ENCODE peak calls at places on chromosomes 16 and 17, in five cellular contexts. One of them, this sample, is unnamed.

GRCh38 chr16:6684076-6684673 is 648.5 kb upstream of the RBFOX1 start:
- DNase-seq in AG10803: no peak
- DNase-seq in BJ: no peak
- DNase-seq in AG04449: no peak
- DNase-seq in cardiac muscle cell: no peak
- DNase-seq in this sample: no peak

GRCh38 chr17:44331249-44331760 is 6.7 kb upstream of the SLC25A39 start:
- DNase-seq in cardiac muscle cell: peak
- DNase-seq in AG04449: no peak
- DNase-seq in AG10803: peak
- DNase-seq in BJ: peak
- DNase-seq in this sample: no peak

GRCh38 chr16:81629896-81630631 is 149.0 kb upstream of the PLCG2 start:
- DNase-seq in AG10803: no peak
- DNase-seq in BJ: no peak
- DNase-seq in cardiac muscle cell: no peak
- DNase-seq in AG04449: no peak
- DNase-seq in this sample: no peak

GRCh38 chr16:55832788-55833583 is at the start of gene CES1:
- DNase-seq in BJ: no peak
- DNase-seq in cardiac muscle cell: no peak
- DNase-seq in AG10803: no peak
- DNase-seq in AG04449: no peak
- DNase-seq in this sample: no peak

GRCh38 chr17:78882546-78883089 is 20.4 kb downstream of the CEP295NL start:
- DNase-seq in BJ: no peak
- DNase-seq in AG10803: no peak
- DNase-seq in cardiac muscle cell: no peak
- DNase-seq in AG04449: no peak
- DNase-seq in this sample: no peak

GRCh38 chr16:5024632-5025031 is 9.1 kb downstream of the NAGPA start:
- DNase-seq in cardiac muscle cell: no peak
- DNase-seq in AG04449: no peak
- DNase-seq in BJ: no peak
- DNase-seq in AG10803: no peak
- DNase-seq in this sample: no peak

GRCh38 chr17:1083451-1084187 is 86.7 kb downstream of the TIMM22 start:
- DNase-seq in BJ: no peak
- DNase-seq in AG10803: no peak
- DNase-seq in AG04449: no peak
- DNase-seq in cardiac muscle cell: no peak
- DNase-seq in this sample: no peak

GRCh38 chr16:2811703-2812471 is 5.2 kb upstream of the PRSS21 start:
- DNase-seq in AG04449: no peak
- DNase-seq in AG10803: no peak
- DNase-seq in cardiac muscle cell: no peak
- DNase-seq in BJ: no peak
- DNase-seq in this sample: no peak

GRCh38 chr17:49901460-49902331 is 53.8 kb upstream of the TAC4 start:
- DNase-seq in cardiac muscle cell: no peak
- DNase-seq in BJ: no peak
- DNase-seq in AG04449: no peak
- DNase-seq in AG10803: no peak
- DNase-seq in this sample: no peak

GRCh38 chr17:12098568-12098967 is 77.9 kb downstream of the MAP2K4 start:
- DNase-seq in cardiac muscle cell: no peak
- DNase-seq in BJ: no peak
- DNase-seq in AG10803: no peak
- DNase-seq in AG04449: no peak
- DNase-seq in this sample: no peak

GRCh38 chr16:84593825-84594724 is 23.8 kb downstream of the COTL1 start:
- DNase-seq in BJ: no peak
- DNase-seq in AG10803: no peak
- DNase-seq in AG04449: no peak
- DNase-seq in cardiac muscle cell: peak
- DNase-seq in this sample: no peak

GRCh38 chr16:23079683-23080221 is 69.5 kb downstream of the USP31 start:
- DNase-seq in cardiac muscle cell: no peak
- DNase-seq in AG10803: no peak
- DNase-seq in BJ: no peak
- DNase-seq in AG04449: no peak
- DNase-seq in this sample: no peak

GRCh38 chr16:56603589-56603988 is 4.8 kb upstream of the MT2A start:
- DNase-seq in AG04449: no peak
- DNase-seq in cardiac muscle cell: peak
- DNase-seq in AG10803: peak
- DNase-seq in BJ: no peak
- DNase-seq in this sample: no peak

GRCh38 chr16:4500283-4500682 is 24.1 kb downstream of the HMOX2 start:
- DNase-seq in AG04449: no peak
- DNase-seq in cardiac muscle cell: peak
- DNase-seq in BJ: no peak
- DNase-seq in AG10803: peak
- DNase-seq in this sample: no peak

GRCh38 chr16:85539629-85540291 is 73.4 kb upstream of the GSE1 start:
- DNase-seq in BJ: no peak
- DNase-seq in AG04449: no peak
- DNase-seq in AG10803: no peak
- DNase-seq in cardiac muscle cell: no peak
- DNase-seq in this sample: no peak

GRCh38 chr17:8430966-8431365 is 4.7 kb upstream of the NDEL1 start:
- DNase-seq in cardiac muscle cell: peak
- DNase-seq in AG04449: no peak
- DNase-seq in AG10803: peak
- DNase-seq in BJ: no peak
- DNase-seq in this sample: no peak

GRCh38 chr17:76726231-76726765 is at the start of gene JMJD6:
- DNase-seq in BJ: peak
- DNase-seq in AG04449: peak
- DNase-seq in cardiac muscle cell: peak
- DNase-seq in AG10803: peak
- DNase-seq in this sample: peak

GRCh38 chr17:7704601-7705268 is at the start of gene EFNB3:
- DNase-seq in AG04449: no peak
- DNase-seq in cardiac muscle cell: peak
- DNase-seq in BJ: no peak
- DNase-seq in AG10803: no peak
- DNase-seq in this sample: no peak

GRCh38 chr16:14364386-14365199 is 265.5 kb downstream of the PARN start:
- DNase-seq in AG10803: peak
- DNase-seq in AG04449: peak
- DNase-seq in BJ: peak
- DNase-seq in cardiac muscle cell: peak
- DNase-seq in this sample: peak
- TF ChIP-seq CTCF in AG10803: no peak
- TF ChIP-seq CTCF in AG04449: no peak
- TF ChIP-seq CTCF in BJ: no peak
- TF ChIP-seq CTCF in cardiac muscle cell: no peak
- TF ChIP-seq CTCF in this sample: no peak

GRCh38 chr16:77955127-77955526 is 67.2 kb upstream of the CLEC3A start:
- DNase-seq in AG10803: no peak
- DNase-seq in cardiac muscle cell: no peak
- DNase-seq in AG04449: no peak
- DNase-seq in BJ: no peak
- DNase-seq in this sample: no peak
- TF ChIP-seq CTCF in AG10803: no peak
- TF ChIP-seq CTCF in cardiac muscle cell: no peak
- TF ChIP-seq CTCF in AG04449: peak
- TF ChIP-seq CTCF in BJ: no peak
- TF ChIP-seq CTCF in this sample: no peak

GRCh38 chr17:66287911-66288310 is 14.5 kb upstream of the PRKCA start:
- DNase-seq in AG04449: no peak
- DNase-seq in BJ: no peak
- DNase-seq in cardiac muscle cell: no peak
- DNase-seq in AG10803: no peak
- DNase-seq in this sample: no peak

GRCh38 chr17:66292351-66292750 is 10.1 kb upstream of the PRKCA start:
- DNase-seq in BJ: no peak
- DNase-seq in AG10803: no peak
- DNase-seq in AG04449: no peak
- DNase-seq in cardiac muscle cell: no peak
- DNase-seq in this sample: no peak

GRCh38 chr17:66285149-66285548 is 17.3 kb upstream of the PRKCA start:
- DNase-seq in cardiac muscle cell: no peak
- DNase-seq in AG04449: no peak
- DNase-seq in AG10803: no peak
- DNase-seq in BJ: no peak
- DNase-seq in this sample: no peak

GRCh38 chr17:66290097-66290722 is 12.2 kb upstream of the PRKCA start:
- DNase-seq in AG04449: no peak
- DNase-seq in cardiac muscle cell: no peak
- DNase-seq in AG10803: no peak
- DNase-seq in BJ: no peak
- DNase-seq in this sample: no peak
- TF ChIP-seq CTCF in AG04449: no peak
- TF ChIP-seq CTCF in cardiac muscle cell: peak
- TF ChIP-seq CTCF in AG10803: peak
- TF ChIP-seq CTCF in BJ: no peak
- TF ChIP-seq CTCF in this sample: peak

GRCh38 chr17:6574689-6575595 is 18.6 kb upstream of the PITPNM3 start:
- DNase-seq in AG10803: peak
- DNase-seq in AG04449: peak
- DNase-seq in BJ: no peak
- DNase-seq in cardiac muscle cell: peak
- DNase-seq in this sample: peak
- TF ChIP-seq CTCF in AG10803: peak
- TF ChIP-seq CTCF in AG04449: peak
- TF ChIP-seq CTCF in BJ: peak
- TF ChIP-seq CTCF in cardiac muscle cell: peak
- TF ChIP-seq CTCF in this sample: peak

DNA sequence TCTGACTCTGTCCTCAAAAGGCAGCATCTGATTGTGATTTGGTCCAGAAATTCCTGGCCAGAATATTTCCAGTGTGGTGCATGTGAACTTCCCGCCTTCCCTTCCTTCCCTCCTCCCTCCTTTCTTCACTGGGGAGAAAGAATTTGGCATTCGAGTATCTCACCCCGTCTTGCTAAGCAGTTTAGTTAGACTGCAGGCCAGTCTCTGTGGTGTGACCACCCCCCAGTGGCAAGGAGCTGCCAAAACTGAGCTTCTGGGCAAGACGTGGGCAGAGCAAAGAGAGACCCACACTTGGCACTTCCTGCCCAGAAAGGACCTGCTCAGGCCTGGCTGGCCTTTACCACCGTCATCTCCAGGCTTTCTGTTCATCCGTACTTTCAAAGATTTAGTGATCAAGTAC is 36.4 kb downstream of the SNX20 start:
- DNase-seq in AG10803: peak
- DNase-seq in cardiac muscle cell: peak
- DNase-seq in BJ: no peak
- DNase-seq in AG04449: no peak
- DNase-seq in this sample: no peak
- TF ChIP-seq CTCF in AG10803: peak
- TF ChIP-seq CTCF in cardiac muscle cell: peak
- TF ChIP-seq CTCF in BJ: peak
- TF ChIP-seq CTCF in AG04449: peak
- TF ChIP-seq CTCF in this sample: peak

GRCh38 chr16:68972720-68973119 is 129.4 kb downstream of the TANGO6 start:
- DNase-seq in BJ: no peak
- DNase-seq in AG10803: peak
- DNase-seq in cardiac muscle cell: peak
- DNase-seq in AG04449: no peak
- DNase-seq in this sample: no peak
- TF ChIP-seq CTCF in BJ: peak
- TF ChIP-seq CTCF in AG10803: peak
- TF ChIP-seq CTCF in cardiac muscle cell: peak
- TF ChIP-seq CTCF in AG04449: peak
- TF ChIP-seq CTCF in this sample: peak

DNA sequence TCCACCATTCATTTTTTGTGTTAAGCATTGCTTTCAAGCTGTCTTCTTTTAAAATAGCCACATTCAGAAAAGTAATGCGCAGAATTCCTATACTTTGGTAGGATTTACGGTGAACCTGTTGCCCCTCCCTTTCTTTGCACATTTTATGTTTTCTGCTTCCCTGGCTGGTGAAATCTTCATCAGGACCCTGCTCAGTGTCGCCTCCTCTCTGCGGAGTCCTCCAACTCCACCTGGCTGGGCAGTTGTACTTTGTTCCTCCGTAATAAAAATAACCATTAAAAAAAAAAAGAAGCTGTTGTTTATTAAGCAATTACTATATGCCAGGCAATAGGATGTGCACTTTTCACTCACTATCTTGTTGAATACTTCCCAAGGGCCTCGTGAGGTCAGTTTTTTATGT is 2.9 kb downstream of the UMOD start:
- DNase-seq in cardiac muscle cell: no peak
- DNase-seq in AG04449: no peak
- DNase-seq in BJ: no peak
- DNase-seq in AG10803: no peak
- DNase-seq in this sample: no peak
- TF ChIP-seq CTCF in cardiac muscle cell: no peak
- TF ChIP-seq CTCF in AG04449: no peak
- TF ChIP-seq CTCF in BJ: no peak
- TF ChIP-seq CTCF in AG10803: no peak
- TF ChIP-seq CTCF in this sample: no peak